ENCODE peak calls at places on chromosomes 1 and 21, in seven cellular contexts. B is stimulated activated CD8-positive, alpha-beta memory T cell treated with anti-CD3 and anti-CD28 coated beads, Interleukin-7, amount 100 ng/mL, for 1 hour; M is activated CD4-positive, CD25-positive, alpha-beta regulatory T cell treated with anti-CD3 and anti-CD28 coated beads, Interleukin-2, amount 50 U/mL, for 72 hours; A is globus pallidus; V is LHCN-M2; G is activated naive CD4-positive, alpha-beta T cell treated with Interleukin-2 at 50 U/mL for 16 hours; R is SHP77. Z is an unnamed sample.
A peak's percentile ranks its signal among the peaks of the same experiment; 100 is the strongest.

GRCh38 chr1:226605573-226605950 is 57.0 kb downstream of the STUM start:
- DNase-seq in M (no peak), R (no peak), A (no peak), G (no peak), B (no peak), V (no peak), Z (no peak)

GRCh38 chr1:219159946-219160645 is 13.6 kb upstream of the LYPLAL1 start:
- DNase-seq in B (no peak), R (no peak), G (no peak), M (no peak), V (peak; percentile 53), A (no peak), Z (no peak)

GRCh38 chr1:65527211-65527610 is 106.7 kb downstream of the LEPR start:
- DNase-seq in G (no peak), R (no peak), B (no peak), M (no peak), V (no peak), A (no peak), Z (no peak)

GRCh38 chr1:59814901-59815825 is at the start of gene HOOK1:
- DNase-seq in V (no peak), B (no peak), G (no peak), A (no peak), R (peak; percentile 51), M (no peak), Z (peak; percentile 33)

GRCh38 chr21:28018741-28019669 is 973.7 kb downstream of the LTN1 start:
- DNase-seq in V (peak; percentile 87), M (no peak), B (no peak), R (peak; percentile 49), G (no peak), A (peak; percentile 92), Z (no peak)

GRCh38 chr1:209053587-209053986 is 529.9 kb upstream of the CAMK1G start:
- DNase-seq in M (no peak), R (no peak), G (no peak), B (no peak), A (no peak), V (no peak), Z (no peak)

GRCh38 chr21:31364265-31364945 is 20.3 kb upstream of the TIAM1 start:
- DNase-seq in M (no peak), A (no peak), B (no peak), G (no peak), R (no peak), V (no peak), Z (no peak)

GRCh38 chr1:39683591-39684312 is 7.5 kb downstream of the HPCAL4 start:
- DNase-seq in B (no peak), R (no peak), G (peak; percentile 51), A (no peak), M (no peak), V (no peak), Z (no peak)

GRCh38 chr1:63928197-63929105 is 154.6 kb downstream of the ROR1 start:
- DNase-seq in A (no peak), R (no peak), G (no peak), M (no peak), V (peak; percentile 27), B (no peak), Z (no peak)

GRCh38 chr1:234692961-234693360 is 83.0 kb upstream of the IRF2BP2 start:
- DNase-seq in A (no peak), M (no peak), G (no peak), R (no peak), V (no peak), B (no peak), Z (no peak)

GRCh38 chr1:23910553-23911246 is 2.5 kb downstream of the CNR2 start:
- DNase-seq in G (no peak), M (no peak), V (no peak), R (no peak), A (no peak), B (no peak), Z (no peak)

GRCh38 chr21:41777934-41778815 is 11.3 kb upstream of the RIPK4 start:
- DNase-seq in A (peak; percentile 35), G (no peak), V (peak; percentile 79), M (no peak), B (no peak), R (peak; percentile 63), Z (peak; percentile 86)